ENCODE peak calls at places on chromosome 13, in six cellular contexts. N is A549, T is tibial nerve, A is IMR-90, H is NB4, E is ovary. S is an unnamed sample.

GRCh38 chr13:34941436-34941834 is 635 bp upstream of the NBEA start:
- DNase-seq in N (peak; percentile 4), T (no peak), A (no peak), H (no peak), E (no peak), S (no peak)

GRCh38 chr13:71906438-71906837 is 39.4 kb upstream of the DACH1 start:
- DNase-seq in N (no peak), T (no peak), A (no peak), H (no peak), E (no peak), S (no peak)

GRCh38 chr13:110944121-110944967 is 29.5 kb upstream of the ANKRD10 start:
- DNase-seq in N (peak; percentile 44), T (no peak), A (peak; percentile 69), H (peak; percentile 65), E (no peak), S (peak; percentile 20)

GRCh38 chr13:41075034-41075433 is 13.7 kb downstream of the WBP4 start:
- DNase-seq in N (peak; percentile 16), T (peak; percentile 54), A (peak; percentile 49), H (peak; percentile 59), E (no peak), S (no peak)

GRCh38 chr13:43072394-43072793 is 49.0 kb downstream of the DNAJC15 start:
- DNase-seq in N (no peak), T (peak; percentile 63), A (no peak), H (peak; percentile 9), E (no peak), S (no peak)

GRCh38 chr13:80454245-80454644 is 113.3 kb upstream of the SPRY2 start:
- DNase-seq in N (no peak), T (no peak), A (peak; percentile 1), H (peak; percentile 94), E (no peak), S (no peak)

GRCh38 chr13:86601351-86601750 is 802.1 kb upstream of the SLITRK6 start:
- DNase-seq in N (no peak), T (no peak), A (peak; percentile 20), H (no peak), E (no peak), S (no peak)

GRCh38 chr13:111031531-111031961 is 83.6 kb upstream of the ARHGEF7 start:
- DNase-seq in N (no peak), T (no peak), A (peak; percentile 58), H (no peak), E (no peak), S (peak; percentile 17)

GRCh38 chr13:93249259-93249917 is 22.8 kb downstream of the GPC6 start:
- DNase-seq in N (no peak), T (no peak), A (peak; percentile 95), H (no peak), E (no peak), S (no peak)

GRCh38 chr13:94061316-94061715 is 418.2 kb downstream of the DCT start:
- DNase-seq in N (no peak), T (no peak), A (peak; percentile 79), H (no peak), E (no peak), S (no peak)

GRCh38 chr13:27450921-27451461 is 627 bp upstream of the MTIF3 start:
- DNase-seq in N (no peak), T (no peak), A (peak; percentile 47), H (peak; percentile 45), E (peak; percentile 67), S (peak; percentile 49)

GRCh38 chr13:32647926-32648325 is 61.7 kb downstream of the PDS5B start:
- DNase-seq in N (no peak), T (no peak), A (no peak), H (no peak), E (no peak), S (no peak)

GRCh38 chr13:28584873-28585317 is 74.0 kb upstream of the POMP start:
- DNase-seq in N (no peak), T (no peak), A (peak; percentile 71), H (no peak), E (no peak), S (no peak)

GRCh38 chr13:72891423-72891822 is 109.5 kb downstream of the PIBF1 start:
- DNase-seq in N (no peak), T (no peak), A (no peak), H (no peak), E (no peak), S (no peak)

GRCh38 chr13:103521532-103521931 is 455.3 kb upstream of the SLC10A2 start:
- DNase-seq in N (no peak), T (no peak), A (no peak), H (no peak), E (no peak), S (no peak)

GRCh38 chr13:49954674-49955455 is 18.7 kb upstream of the SPRYD7 start:
- DNase-seq in N (no peak), T (no peak), A (peak; percentile 28), H (no peak), E (no peak), S (peak; percentile 47)

GRCh38 chr13:80116107-80116506 is 224.8 kb downstream of the SPRY2 start:
- DNase-seq in N (no peak), T (no peak), A (peak; percentile 88), H (no peak), E (no peak), S (no peak)

GRCh38 chr13:59898066-59898465 is 265.7 kb downstream of the DIAPH3 start:
- DNase-seq in N (no peak), T (no peak), A (no peak), H (no peak), E (no peak), S (no peak)

GRCh38 chr13:109818136-109818535 is 31.8 kb upstream of the IRS2 start:
- DNase-seq in N (no peak), T (no peak), A (no peak), H (no peak), E (no peak), S (no peak)

GRCh38 chr13:50511877-50512332 is 331.6 kb downstream of the DLEU7 start:
- DNase-seq in N (no peak), T (no peak), A (no peak), H (peak; percentile 90), E (no peak), S (peak; percentile 14)

GRCh38 chr13:36418022-36418805 is 14.1 kb upstream of the CCNA1 start:
- DNase-seq in N (no peak), T (no peak), A (peak; percentile 58), H (peak; percentile 97), E (no peak), S (no peak)

DNA sequence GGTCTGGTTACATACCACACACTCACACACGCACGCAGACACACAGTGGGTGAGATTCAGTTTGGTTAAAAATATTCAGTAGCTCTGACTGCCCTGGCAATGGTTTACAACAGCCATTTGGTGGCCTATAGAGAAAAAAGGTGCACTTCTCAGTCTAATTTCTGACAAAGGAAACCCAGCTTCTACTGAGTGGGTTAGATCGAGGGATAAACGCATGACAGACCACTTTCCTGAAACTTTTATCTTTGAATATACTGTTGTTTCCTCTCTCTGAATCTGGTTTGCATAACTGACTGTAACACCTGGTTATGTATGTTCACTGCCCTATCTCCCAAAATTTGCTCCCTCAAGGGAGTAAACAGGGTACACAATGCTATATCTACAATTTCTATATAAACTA is 2.4 kb downstream of the LIG4 start:
- DNase-seq in N (no peak), T (no peak), A (no peak), H (no peak), E (no peak), S (no peak)
- TF ChIP-seq POLR2A in N (no peak), T (no peak), A (no peak), H (no peak), E (no peak), S (no peak)

DNA sequence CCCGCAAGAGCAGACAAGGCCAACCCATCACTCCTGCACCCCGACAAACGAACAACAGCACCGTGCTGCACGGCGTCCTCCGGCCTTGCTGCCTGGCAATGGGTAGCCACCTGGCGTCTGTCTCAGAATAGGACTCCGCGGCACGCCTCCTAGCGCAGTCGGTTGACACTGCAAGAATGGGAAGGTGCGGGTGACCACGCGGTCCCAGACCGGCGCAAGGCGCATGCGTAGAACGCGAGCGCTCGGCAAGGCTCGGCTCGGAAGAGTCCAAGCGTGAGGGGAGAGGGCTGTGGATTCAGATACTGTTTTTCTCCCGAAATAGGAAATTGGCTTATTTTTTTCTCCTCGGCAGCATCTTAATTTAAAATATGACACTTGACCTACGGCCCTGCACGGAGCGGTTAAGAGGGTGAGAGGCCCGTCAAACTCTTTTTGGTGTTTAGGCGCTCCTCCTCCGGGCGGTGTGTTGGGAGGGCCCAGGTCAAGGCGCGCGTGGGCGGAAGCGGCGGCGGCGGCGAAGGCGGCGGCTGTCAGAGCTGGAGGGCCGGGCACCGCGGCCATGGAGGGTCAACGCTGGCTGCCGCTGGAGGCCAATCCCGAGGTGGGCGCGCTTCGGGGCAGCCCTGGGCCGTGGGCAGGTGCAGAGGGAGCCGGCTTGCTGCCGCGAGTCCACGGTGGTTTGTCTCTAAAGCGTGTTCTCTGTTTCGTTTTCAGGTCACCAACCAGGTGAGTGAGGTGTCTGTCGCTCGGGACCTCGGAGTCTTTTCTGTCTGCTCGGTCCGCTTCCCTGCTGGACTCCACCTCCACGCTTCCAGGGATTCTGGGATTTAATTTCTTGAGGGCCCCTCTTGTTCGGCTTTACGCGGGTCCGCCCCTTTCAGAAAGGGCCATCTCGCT is at the start of gene UCHL3:
- DNase-seq in N (peak; percentile 90), T (peak; percentile 94), A (peak; percentile 95), H (peak; percentile 97), E (peak; percentile 97), S (peak; percentile 98)
- TF ChIP-seq POLR2A in N (peak; percentile 69), T (peak; percentile 21), A (no peak), H (peak; percentile 81), E (no peak), S (peak; percentile 75)

DNA sequence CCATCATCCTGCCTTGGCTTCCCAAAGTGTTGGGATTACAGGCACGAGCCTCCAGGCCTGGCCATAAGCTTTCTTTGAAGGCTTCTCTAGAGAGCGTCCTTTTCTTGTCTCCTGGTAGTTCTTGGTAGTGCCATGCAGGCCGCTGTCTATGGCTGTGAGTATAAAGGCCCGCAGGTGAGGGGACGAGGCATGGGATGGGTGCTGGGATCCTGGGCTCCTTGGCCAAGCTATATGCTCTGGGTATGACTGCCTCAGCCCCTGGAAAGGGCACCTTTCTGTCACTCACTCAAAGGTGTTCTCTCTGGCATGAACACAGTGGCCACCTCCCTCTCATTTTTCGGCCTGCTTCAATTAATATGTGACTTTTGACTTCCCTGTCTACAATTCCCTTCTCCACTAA is 6.3 kb upstream of the ABCC4 start:
- DNase-seq in N (no peak), T (no peak), A (no peak), H (no peak), E (no peak), S (no peak)
- TF ChIP-seq POLR2A in N (no peak), T (no peak), A (no peak), H (no peak), E (no peak), S (no peak)

DNA sequence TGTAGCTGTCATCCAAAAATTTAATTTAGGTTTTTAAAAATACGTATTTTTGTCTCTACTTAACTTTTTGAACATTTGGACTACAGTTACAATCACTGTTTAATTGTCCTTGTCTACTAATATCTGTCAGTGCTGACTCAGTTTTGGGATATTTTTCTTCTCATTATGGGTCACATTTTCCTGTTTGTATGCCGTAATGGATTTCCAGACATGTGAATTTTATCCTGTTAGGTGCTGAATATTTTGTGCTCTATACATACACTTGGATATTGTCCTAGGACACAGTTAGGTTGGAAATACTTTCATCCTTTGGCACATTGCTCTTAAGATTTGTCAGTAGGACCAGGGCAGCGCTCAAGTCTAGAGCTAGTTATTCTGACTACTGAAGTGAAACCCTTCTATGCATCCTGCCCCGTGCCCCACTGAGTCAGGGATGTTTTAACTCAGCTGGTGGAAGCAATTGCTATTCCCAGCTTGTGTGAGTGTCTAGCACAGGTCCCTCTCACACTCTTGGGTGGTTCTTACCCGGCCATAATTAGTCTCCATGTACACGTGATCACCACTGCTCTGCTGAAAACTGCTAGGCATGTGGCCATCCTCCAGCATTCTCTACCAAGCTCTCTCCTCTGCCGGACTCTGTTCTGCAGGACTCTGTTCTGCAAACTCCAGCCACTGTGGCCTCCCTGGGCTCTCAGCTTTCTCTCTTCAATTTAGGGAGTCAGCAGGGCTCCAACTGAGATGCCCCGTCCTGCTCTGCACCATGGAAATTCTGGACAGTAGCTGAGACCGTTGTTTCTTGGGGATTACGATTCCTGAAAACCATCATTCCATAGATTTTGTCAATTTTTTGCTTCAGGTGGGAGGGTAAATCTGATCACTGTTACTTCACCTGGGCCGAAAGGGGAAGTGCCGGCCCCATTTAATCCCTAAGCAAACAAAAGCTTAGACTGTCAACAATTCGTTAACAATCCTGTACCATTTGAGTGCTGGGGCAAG is 11.1 kb downstream of the PROZ start:
- DNase-seq in N (no peak), T (no peak), A (no peak), H (no peak), E (no peak), S (no peak)
- TF ChIP-seq POLR2A in N (no peak), T (no peak), A (no peak), H (no peak), E (no peak), S (no peak)

S was measured in transverse colon.